ENCODE peak calls at places on chromosome 15, in eight cellular contexts. X, J, V, E, T, N, H and L are unnamed samples.

GRCh38 chr15:29032776-29033175 is 147.0 kb downstream of the APBA2 start:
- DNase-seq in X (no peak), J (no peak), V (no peak), E (no peak), T (no peak), N (no peak), H (no peak), L (no peak)

GRCh38 chr15:31347067-31347975 is 20.7 kb downstream of the KLF13 start:
- DNase-seq in X (no peak), J (no peak), V (peak), E (no peak), T (no peak), N (no peak), H (no peak), L (no peak)

GRCh38 chr15:31314380-31314779 is 12.3 kb upstream of the KLF13 start:
- DNase-seq in X (no peak), J (no peak), V (no peak), E (no peak), T (no peak), N (no peak), H (no peak), L (no peak)

GRCh38 chr15:65184305-65184943 is 718 bp downstream of the CLPX start:
- DNase-seq in X (peak), J (peak), V (peak), E (peak), T (peak), N (peak), H (no peak), L (no peak)

GRCh38 chr15:39300451-39301153 is 280.3 kb upstream of the THBS1 start:
- DNase-seq in X (peak), J (peak), V (no peak), E (no peak), T (no peak), N (peak), H (no peak), L (no peak)

GRCh38 chr15:89761929-89762328 is 10.9 kb upstream of the MESP1 start:
- DNase-seq in X (no peak), J (no peak), V (no peak), E (no peak), T (no peak), N (no peak), H (no peak), L (no peak)

GRCh38 chr15:29208352-29208751 is 61.3 kb downstream of the NSMCE3 start:
- DNase-seq in X (no peak), J (no peak), V (no peak), E (no peak), T (no peak), N (peak), H (no peak), L (no peak)

GRCh38 chr15:73908030-73908821 is 18.0 kb upstream of the LOXL1 start:
- DNase-seq in X (peak), J (peak), V (peak), E (peak), T (peak), N (peak), H (peak), L (peak)

GRCh38 chr15:61116830-61117229 is 112.3 kb downstream of the RORA start:
- DNase-seq in X (no peak), J (no peak), V (no peak), E (no peak), T (no peak), N (no peak), H (no peak), L (no peak)

GRCh38 chr15:57651445-57651844 is 55.1 kb upstream of the POLR2M start:
- DNase-seq in X (no peak), J (no peak), V (no peak), E (no peak), T (no peak), N (no peak), H (no peak), L (no peak)